ENCODE peak calls at places on chromosomes 2 and 18, in eight cellular contexts. G is stimulated activated CD8-positive, alpha-beta memory T cell treated with anti-CD3 and anti-CD28 coated beads, Interleukin-7, amount 100 ng/mL, for 24 hours; H is kidney glomerular epithelial cell; J is MCF 10A; U is body of pancreas; A is NCI-H1417; D is lower leg skin; O is stimulated activated naive CD8-positive, alpha-beta T cell treated with anti-CD3 and anti-CD28 coated beads, Interleukin-15, amount 100 ng/mL, for 72 hours. Z is an unnamed sample.

GRCh38 chr2:62793213-62793612 is 87.7 kb downstream of the EHBP1 start:
- DNase-seq in G (no peak), H (no peak), J (no peak), U (no peak), A (no peak), D (no peak), O (no peak), Z (no peak)

GRCh38 chr2:241897231-241897916 is 27.8 kb downstream of the RTP5 start:
- DNase-seq in G (no peak), H (no peak), J (no peak), U (peak), A (no peak), D (peak), O (no peak), Z (no peak)

GRCh38 chr2:80517301-80517700 is 212.7 kb upstream of the LRRTM1 start:
- DNase-seq in G (no peak), H (no peak), J (no peak), U (no peak), A (no peak), D (peak), O (no peak), Z (no peak)

GRCh38 chr2:118669639-118670038 is 177.8 kb downstream of the EN1 start:
- DNase-seq in G (no peak), H (no peak), J (no peak), U (no peak), A (no peak), D (no peak), O (no peak), Z (no peak)

GRCh38 chr2:70931376-70932000 is 4.2 kb upstream of the ATP6V1B1 start:
- DNase-seq in G (no peak), H (no peak), J (no peak), U (peak), A (no peak), D (peak), O (no peak), Z (no peak)

GRCh38 chr2:121080013-121080772 is 204.8 kb downstream of the TFCP2L1 start:
- DNase-seq in G (peak), H (peak), J (peak), U (peak), A (peak), D (no peak), O (peak), Z (no peak)

GRCh38 chr2:9408641-9409151 is 14.6 kb downstream of the ITGB1BP1 start:
- DNase-seq in G (no peak), H (peak), J (peak), U (no peak), A (no peak), D (no peak), O (no peak), Z (no peak)

GRCh38 chr18:58043452-58044369 is at the start of gene NEDD4L:
- DNase-seq in G (peak), H (peak), J (peak), U (peak), A (peak), D (peak), O (peak), Z (peak)

GRCh38 chr2:37232131-37232933 is 874 bp downstream of the NDUFAF7 start:
- DNase-seq in G (no peak), H (no peak), J (peak), U (peak), A (no peak), D (peak), O (no peak), Z (no peak)

GRCh38 chr2:47801118-47801517 is 18.2 kb downstream of the MSH6 start:
- DNase-seq in G (no peak), H (no peak), J (no peak), U (no peak), A (no peak), D (no peak), O (no peak), Z (no peak)

GRCh38 chr18:63237486-63237885 is 82.1 kb downstream of the BCL2 start:
- DNase-seq in G (no peak), H (no peak), J (peak), U (no peak), A (no peak), D (no peak), O (no peak), Z (no peak)

GRCh38 chr2:96550787-96551604 is 14.4 kb downstream of the ARID5A start:
- DNase-seq in G (no peak), H (no peak), J (no peak), U (no peak), A (no peak), D (peak), O (no peak), Z (no peak)

GRCh38 chr18:332721-333513 is 65.1 kb upstream of the THOC1 start:
- DNase-seq in G (no peak), H (no peak), J (no peak), U (no peak), A (no peak), D (no peak), O (no peak), Z (no peak)

GRCh38 chr2:64525323-64525625 is 1.1 kb downstream of the AFTPH start:
- DNase-seq in G (no peak), H (peak), J (peak), U (no peak), A (no peak), D (no peak), O (no peak), Z (no peak)

GRCh38 chr2:85064927-85065630 is 68.1 kb upstream of the TCF7L1 start:
- DNase-seq in G (no peak), H (no peak), J (no peak), U (no peak), A (no peak), D (no peak), O (no peak), Z (no peak)

GRCh38 chr18:63997041-63997440 is 27.2 kb downstream of the SERPINB8 start:
- DNase-seq in G (no peak), H (peak), J (no peak), U (no peak), A (no peak), D (no peak), O (no peak), Z (no peak)

GRCh38 chr2:177242136-177242987 is 22.2 kb downstream of the NFE2L2 start:
- DNase-seq in G (no peak), H (peak), J (peak), U (no peak), A (peak), D (no peak), O (no peak), Z (no peak)

GRCh38 chr2:109437325-109438090 is 176.3 kb downstream of the SEPTIN10 start:
- DNase-seq in G (no peak), H (no peak), J (no peak), U (no peak), A (no peak), D (peak), O (no peak), Z (no peak)

GRCh38 chr2:23824777-23825212 is 102.1 kb downstream of the ATAD2B start:
- DNase-seq in G (no peak), H (peak), J (peak), U (no peak), A (peak), D (no peak), O (peak), Z (no peak)

GRCh38 chr2:84963692-84964405 is 7.1 kb upstream of the KCMF1 start:
- DNase-seq in G (no peak), H (peak), J (peak), U (no peak), A (no peak), D (no peak), O (no peak), Z (no peak)

GRCh38 chr18:49853011-49853410 is 39.7 kb upstream of the ACAA2 start:
- DNase-seq in G (no peak), H (no peak), J (no peak), U (no peak), A (no peak), D (peak), O (no peak), Z (no peak)

GRCh38 chr18:35502062-35502461 is 4.3 kb upstream of the INO80C start:
- DNase-seq in G (no peak), H (no peak), J (peak), U (no peak), A (no peak), D (peak), O (no peak), Z (no peak)

GRCh38 chr2:105561401-105561800 is 162.6 kb upstream of the FHL2 start:
- DNase-seq in G (no peak), H (no peak), J (no peak), U (no peak), A (no peak), D (peak), O (no peak), Z (no peak)

Z was measured in T-helper 22 cell.